ENCODE peak calls at places on chromosome 18, in eight cellular contexts. M is A549, F is ovary, X is body of pancreas, G is Peyer's patch, H is K562, V is prostate gland, B is heart left ventricle. O is an unnamed sample.

GRCh38 chr18:44973282-44973681 is 292.6 kb downstream of the SETBP1 start:
- DNase-seq in M (peak; percentile 12), V (no peak), H (no peak), B (no peak), X (no peak), G (no peak), F (no peak), O (no peak)

GRCh38 chr18:54277899-54278298 is 8.6 kb downstream of the POLI start:
- DNase-seq in X (no peak), F (no peak), B (no peak), G (no peak), H (no peak), M (no peak), V (no peak), O (no peak)

GRCh38 chr18:37450434-37451133 is 115.0 kb downstream of the CELF4 start:
- DNase-seq in F (peak; percentile 79), V (no peak), G (no peak), M (no peak), X (no peak), H (no peak), B (peak; percentile 52), O (peak; percentile 21)

GRCh38 chr18:26471027-26471426 is 77.3 kb downstream of the KCTD1 start:
- DNase-seq in X (no peak), G (no peak), M (peak; percentile 86), V (no peak), H (no peak), B (no peak), F (no peak), O (no peak)

GRCh38 chr18:48891721-48892120 is 59.0 kb downstream of the SMAD7 start:
- DNase-seq in F (peak; percentile 12), M (no peak), V (no peak), X (no peak), H (no peak), B (no peak), G (no peak), O (no peak)

GRCh38 chr18:48913201-48913600 is 37.6 kb downstream of the SMAD7 start:
- DNase-seq in F (peak; percentile 17), G (peak; percentile 48), X (no peak), M (no peak), V (no peak), H (no peak), B (no peak), O (no peak)

GRCh38 chr18:48924621-48925601 is 25.9 kb downstream of the SMAD7 start:
- DNase-seq in F (no peak), V (no peak), B (no peak), M (no peak), X (no peak), H (peak; percentile 54), G (no peak), O (peak; percentile 55)

GRCh38 chr18:23648456-23648855 is 14.3 kb downstream of the ANKRD29 start:
- DNase-seq in X (no peak), H (no peak), B (no peak), G (no peak), M (no peak), F (no peak), V (no peak), O (no peak)

GRCh38 chr18:9287037-9287436 is 47.5 kb upstream of the TWSG1 start:
- DNase-seq in H (no peak), M (no peak), G (no peak), B (no peak), F (no peak), V (no peak), X (no peak), O (no peak)

GRCh38 chr18:61820842-61821241 is 72.0 kb downstream of the RNF152 start:
- DNase-seq in X (no peak), V (no peak), F (no peak), H (no peak), G (no peak), B (no peak), M (no peak), O (no peak)

GRCh38 chr18:79923896-79924585 is 27.4 kb downstream of the SLC66A2 start:
- DNase-seq in H (no peak), F (peak; percentile 20), B (peak; percentile 12), G (no peak), M (no peak), V (no peak), X (peak; percentile 14), O (peak; percentile 2)

GRCh38 chr18:79944126-79944731 is 7.2 kb downstream of the SLC66A2 start:
- DNase-seq in V (no peak), H (no peak), G (peak; percentile 11), B (no peak), M (no peak), X (peak; percentile 76), F (peak; percentile 74), O (peak; percentile 46)

GRCh38 chr18:33699372-33699771 is 121.4 kb downstream of the ASXL3 start:
- DNase-seq in B (no peak), G (no peak), V (no peak), M (no peak), H (no peak), X (no peak), F (no peak), O (no peak)

GRCh38 chr18:74524097-74524496 is 10.2 kb upstream of the CNDP1 start:
- DNase-seq in H (no peak), B (peak; percentile 65), V (peak; percentile 30), X (peak; percentile 13), M (no peak), G (no peak), F (no peak), O (peak; percentile 46)

GRCh38 chr18:52077251-52077983 is 262.6 kb upstream of the DCC start:
- DNase-seq in H (no peak), G (no peak), M (no peak), V (no peak), B (no peak), F (no peak), X (no peak), O (no peak)

GRCh38 chr18:68662779-68663178 is 52.1 kb downstream of the TMX3 start:
- DNase-seq in B (no peak), X (no peak), F (no peak), H (no peak), G (no peak), M (peak; percentile 3), V (no peak), O (no peak)

GRCh38 chr18:79532690-79533058 is 136.9 kb downstream of the NFATC1 start:
- DNase-seq in H (no peak), G (no peak), V (no peak), X (no peak), M (no peak), B (no peak), F (peak; percentile 29), O (no peak)

GRCh38 chr18:44093253-44093652 is 587.4 kb upstream of the SETBP1 start:
- DNase-seq in B (no peak), F (no peak), M (no peak), X (no peak), H (no peak), G (no peak), V (no peak), O (no peak)

GRCh38 chr18:49558356-49558755 is 3.5 kb upstream of the LIPG start:
- DNase-seq in B (no peak), H (no peak), X (no peak), V (no peak), M (no peak), G (no peak), F (no peak), O (no peak)

GRCh38 chr18:13440277-13441248 is 222.0 kb downstream of the LDLRAD4 start:
- DNase-seq in X (peak; percentile 52), V (no peak), B (no peak), F (no peak), G (no peak), M (no peak), H (no peak), O (no peak)
- H3K4me3 ChIP-seq in X (no peak overlapping the region), V (no peak overlapping the region), B (no peak overlapping the region), F (no peak overlapping the region), G (no peak overlapping the region), M (no peak overlapping the region), H (no peak overlapping the region), O (no peak overlapping the region)

GRCh38 chr18:55457028-55457427 is 131.0 kb downstream of the TCF4 start:
- DNase-seq in G (no peak), M (no peak), H (no peak), V (no peak), B (no peak), F (no peak), X (no peak), O (no peak)
- H3K27ac ChIP-seq in G (no peak overlapping the region), M (no peak overlapping the region), H (no peak overlapping the region), V (no peak overlapping the region), B (no peak overlapping the region), F (no peak overlapping the region), X (no peak overlapping the region), O (no peak overlapping the region)

GRCh38 chr18:63285332-63285731 is 34.2 kb downstream of the BCL2 start:
- DNase-seq in M (no peak), H (no peak), X (no peak), F (no peak), B (no peak), G (peak; percentile 86), V (no peak), O (no peak)
- TF ChIP-seq POLR2A in M (no peak), H (no peak), X (no peak), F (no peak), B (no peak), G (no peak), V (no peak), O (no peak)

GRCh38 chr18:35043207-35043606 is 2.0 kb downstream of the MAPRE2 start:
- DNase-seq in X (no peak), H (no peak), G (no peak), M (no peak), B (no peak), F (no peak), V (no peak), O (no peak)
- H3K4me3 ChIP-seq in X (no peak overlapping the region), H (peak overlapping the region; percentile 55), G (no peak overlapping the region), M (no peak overlapping the region), B (peak overlapping the region; percentile 94), F (no peak overlapping the region), V (no peak overlapping the region), O (no peak overlapping the region)

GRCh38 chr18:62885804-62886203 is 170.5 kb downstream of the PHLPP1 start:
- DNase-seq in M (no peak), G (no peak), B (no peak), X (no peak), V (no peak), H (no peak), F (no peak), O (no peak)

GRCh38 chr18:62880034-62880433 is 164.7 kb downstream of the PHLPP1 start:
- DNase-seq in G (no peak), X (no peak), B (no peak), V (no peak), H (no peak), F (no peak), M (no peak), O (no peak)

GRCh38 chr18:62880673-62881364 is 165.5 kb downstream of the PHLPP1 start:
- DNase-seq in V (no peak), M (no peak), F (no peak), G (no peak), X (no peak), B (no peak), H (no peak), O (no peak)

GRCh38 chr18:62881509-62882016 is 166.2 kb downstream of the PHLPP1 start:
- DNase-seq in H (peak; percentile 40), G (no peak), V (no peak), M (peak; percentile 76), B (no peak), X (no peak), F (no peak), O (peak; percentile 57)

GRCh38 chr18:62883937-62884735 is 168.8 kb downstream of the PHLPP1 start:
- DNase-seq in G (no peak), H (no peak), X (no peak), B (no peak), M (no peak), F (no peak), V (no peak), O (no peak)
- H3K27ac ChIP-seq in G (no peak overlapping the region), H (no peak overlapping the region), X (no peak overlapping the region), B (no peak overlapping the region), M (no peak overlapping the region), F (no peak overlapping the region), V (no peak overlapping the region), O (no peak overlapping the region)

GRCh38 chr18:28059861-28060260 is 117.1 kb downstream of the CDH2 start:
- DNase-seq in G (no peak), H (no peak), F (no peak), V (no peak), B (no peak), M (no peak), X (no peak), O (no peak)
- TF ChIP-seq POLR2A in G (no peak), H (no peak), F (no peak), V (no peak), B (no peak), M (no peak), X (no peak), O (no peak)